ENCODE peak calls at places on chromosomes 6 and 20, in six cellular contexts. S is HCT116, I is K562, A is GM12878, Y is SK-N-SH, Q is HepG2. U is an unnamed sample.

GRCh38 chr20:917416-917815 is 1.3 kb upstream of the ANGPT4 start:
- DNase-seq in S (no peak), I (no peak), A (no peak), Y (no peak), Q (no peak), U (no peak)

GRCh38 chr6:47195251-47195650 is 114.5 kb downstream of the TNFRSF21 start:
- DNase-seq in S (no peak), I (no peak), A (no peak), Y (peak), Q (no peak), U (no peak)

GRCh38 chr6:9704989-9705388 is 709.9 kb downstream of the TFAP2A start:
- DNase-seq in S (no peak), I (no peak), A (no peak), Y (no peak), Q (peak), U (no peak)

GRCh38 chr6:116409756-116410155 is 39.0 kb downstream of the DSE start:
- DNase-seq in S (no peak), I (no peak), A (peak), Y (no peak), Q (no peak), U (no peak)

GRCh38 chr20:47227576-47227975 is 128.9 kb downstream of the ZMYND8 start:
- DNase-seq in S (no peak), I (no peak), A (no peak), Y (no peak), Q (no peak), U (no peak)

GRCh38 chr6:101847690-101848089 is 454.2 kb downstream of the GRIK2 start:
- DNase-seq in S (no peak), I (no peak), A (no peak), Y (no peak), Q (no peak), U (no peak)

GRCh38 chr20:43341541-43341940 is 116.2 kb upstream of the SRSF6 start:
- DNase-seq in S (no peak), I (no peak), A (no peak), Y (no peak), Q (no peak), U (no peak)

GRCh38 chr6:68635706-68636513 is 828 bp downstream of the ADGRB3 start:
- DNase-seq in S (no peak), I (peak), A (no peak), Y (peak), Q (no peak), U (no peak)

GRCh38 chr6:161094904-161095440 is 103.4 kb downstream of the MAP3K4 start:
- DNase-seq in S (no peak), I (no peak), A (no peak), Y (no peak), Q (no peak), U (no peak)

GRCh38 chr6:48199502-48199901 is 88.5 kb upstream of the PTCHD4 start:
- DNase-seq in S (no peak), I (no peak), A (no peak), Y (no peak), Q (peak), U (no peak)

GRCh38 chr20:51541189-51542032 is 1.1 kb downstream of the NFATC2 start:
- DNase-seq in S (no peak), I (peak), A (no peak), Y (no peak), Q (peak), U (no peak)

GRCh38 chr20:25294459-25295385 is 46.8 kb downstream of the PYGB start:
- DNase-seq in S (peak), I (peak), A (no peak), Y (peak), Q (peak), U (no peak)

GRCh38 chr6:36721369-36722140 is 23.9 kb downstream of the RAB44 start:
- DNase-seq in S (no peak), I (no peak), A (no peak), Y (no peak), Q (no peak), U (no peak)

GRCh38 chr20:20407891-20408805 is 40.2 kb downstream of the INSM1 start:
- DNase-seq in S (peak), I (no peak), A (no peak), Y (peak), Q (peak), U (peak)

GRCh38 chr20:8330785-8331699 is 199.0 kb downstream of the PLCB1 start:
- DNase-seq in S (no peak), I (no peak), A (no peak), Y (no peak), Q (peak), U (no peak)

GRCh38 chr20:25341716-25342680 is 48.6 kb downstream of the ABHD12 start:
- DNase-seq in S (no peak), I (no peak), A (no peak), Y (no peak), Q (no peak), U (no peak)

GRCh38 chr6:89287351-89288028 is 27.6 kb downstream of the GABRR2 start:
- DNase-seq in S (no peak), I (no peak), A (no peak), Y (no peak), Q (no peak), U (no peak)

GRCh38 chr6:135481786-135482369 is 15.7 kb downstream of the AHI1 start:
- DNase-seq in S (no peak), I (no peak), A (no peak), Y (no peak), Q (no peak), U (no peak)

GRCh38 chr20:59752101-59752586 is 147.8 kb downstream of the PHACTR3 start:
- DNase-seq in S (no peak), I (no peak), A (peak), Y (no peak), Q (no peak), U (no peak)

GRCh38 chr6:113178349-113178748 is 678.8 kb upstream of the MARCKS start:
- DNase-seq in S (no peak), I (no peak), A (no peak), Y (no peak), Q (no peak), U (no peak)

GRCh38 chr6:43951063-43951755 is 176.0 kb downstream of the MRPL14 start:
- DNase-seq in S (peak), I (peak), A (no peak), Y (peak), Q (peak), U (no peak)

GRCh38 chr6:42929928-42930360 is 664 bp downstream of the CNPY3 start:
- DNase-seq in S (no peak), I (peak), A (peak), Y (peak), Q (no peak), U (no peak)

GRCh38 chr6:93282521-93283031 is 136.8 kb downstream of the EPHA7 start:
- DNase-seq in S (no peak), I (no peak), A (no peak), Y (no peak), Q (no peak), U (no peak)

GRCh38 chr6:29696147-29697129 is 15.5 kb upstream of the ZFP57 start:
- DNase-seq in S (no peak), I (peak), A (no peak), Y (no peak), Q (no peak), U (peak)

GRCh38 chr6:106141441-106142237 is 55.5 kb downstream of the PRDM1 start:
- DNase-seq in S (no peak), I (peak), A (peak), Y (no peak), Q (no peak), U (no peak)

GRCh38 chr6:84408028-84408427 is 180.6 kb upstream of the CEP162 start:
- DNase-seq in S (no peak), I (no peak), A (no peak), Y (no peak), Q (no peak), U (no peak)

GRCh38 chr6:105642708-105643107 is 239.8 kb upstream of the PREP start:
- DNase-seq in S (no peak), I (no peak), A (no peak), Y (no peak), Q (no peak), U (no peak)

GRCh38 chr20:1820137-1821074 is 74.8 kb upstream of the SIRPA start:
- DNase-seq in S (no peak), I (no peak), A (no peak), Y (no peak), Q (no peak), U (no peak)

DNA sequence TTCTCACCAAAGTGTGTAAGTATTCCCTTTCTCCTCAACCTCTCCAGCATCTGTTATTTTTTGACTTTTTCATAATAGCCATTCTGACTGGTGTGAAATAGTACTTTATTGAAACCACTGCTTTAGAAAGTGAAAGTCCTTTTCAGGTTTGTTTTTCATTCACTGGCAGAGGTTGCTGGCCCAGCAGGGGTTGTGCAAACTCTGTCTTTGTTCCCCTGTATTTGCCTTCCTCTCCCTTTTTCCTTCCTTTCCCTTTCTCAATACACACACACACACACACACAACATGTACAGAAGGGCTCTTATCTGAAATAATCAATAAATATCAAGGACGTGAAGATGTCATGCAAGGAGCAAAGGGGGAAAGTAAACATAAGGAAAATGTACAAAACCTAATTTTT is 99.8 kb downstream of the LY86 start:
- DNase-seq in S (no peak), I (peak), A (no peak), Y (no peak), Q (peak), U (peak)
- TF ChIP-seq JUND in S (no peak), I (no peak), A (no peak), Y (no peak), Q (no peak), U (no peak)

GRCh38 chr6:137900815-137901214 is 33.8 kb downstream of the TNFAIP3 start:
- DNase-seq in S (no peak), I (no peak), A (no peak), Y (no peak), Q (no peak), U (no peak)
- TF ChIP-seq JUND in S (no peak), I (no peak), A (no peak), Y (no peak), Q (no peak), U (no peak)

DNA sequence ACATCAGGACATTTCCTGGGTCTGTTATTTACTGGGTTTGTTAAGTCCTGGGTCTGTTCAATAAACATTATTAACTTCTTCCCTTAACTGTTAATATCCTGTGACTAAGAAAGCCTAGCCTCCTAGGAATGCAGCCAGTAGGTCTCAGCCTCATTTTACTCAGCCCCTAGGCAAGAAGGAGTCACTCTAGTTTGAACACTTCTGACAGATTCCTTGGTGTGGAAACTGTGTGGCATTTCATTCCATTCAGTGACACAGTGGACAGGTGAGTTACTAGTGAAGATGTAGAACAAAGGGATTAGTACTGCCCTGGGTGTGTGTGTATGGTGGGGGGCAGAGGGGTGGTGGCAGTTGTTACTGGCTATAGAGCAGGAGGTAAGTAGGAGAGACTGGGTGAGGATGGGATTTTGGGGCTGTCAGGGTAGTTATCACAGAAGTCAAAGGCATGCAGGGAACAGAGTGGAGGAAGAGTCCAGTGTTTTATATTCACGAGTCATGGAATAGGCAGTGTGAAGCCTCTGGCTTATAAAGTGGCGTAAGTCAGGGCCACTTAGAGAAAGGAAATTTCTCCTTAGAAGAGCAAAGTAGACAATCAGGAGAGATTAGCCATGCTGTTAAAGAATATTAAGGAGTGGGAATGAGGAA is 28.4 kb downstream of the RNF182 start:
- DNase-seq in S (peak), I (no peak), A (no peak), Y (no peak), Q (no peak), U (peak)
- TF ChIP-seq JUND in S (peak), I (no peak), A (no peak), Y (no peak), Q (no peak), U (no peak)

GRCh38 chr6:32113386-32114352 is 4.5 kb upstream of the TNXB start:
- DNase-seq in S (no peak), I (peak), A (no peak), Y (peak), Q (peak), U (no peak)
- TF ChIP-seq JUND in S (no peak), I (peak), A (no peak), Y (no peak), Q (no peak), U (no peak)

DNA sequence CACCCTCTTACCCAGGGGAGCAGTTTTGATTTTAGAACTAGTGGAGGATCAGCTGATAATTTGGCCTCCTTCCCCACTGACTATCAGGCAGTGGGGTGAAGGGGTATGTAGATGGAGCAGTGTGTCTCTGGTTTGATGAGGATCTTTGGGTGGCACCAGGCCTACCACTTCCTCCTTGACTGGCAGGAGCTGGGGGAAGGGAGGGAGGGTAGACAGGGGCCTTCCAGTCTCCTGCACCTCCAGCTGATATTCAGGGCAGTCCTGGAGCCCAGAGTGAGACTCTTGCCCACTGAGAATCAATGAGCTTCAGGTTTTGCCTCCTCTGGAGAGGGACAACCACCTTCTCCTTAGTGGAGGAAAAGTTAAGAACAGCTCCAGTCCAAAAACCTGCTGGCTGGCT is 3.2 kb downstream of the DEF6 start:
- DNase-seq in S (no peak), I (no peak), A (no peak), Y (no peak), Q (no peak), U (no peak)
- TF ChIP-seq JUND in S (no peak), I (no peak), A (no peak), Y (no peak), Q (no peak), U (no peak)

DNA sequence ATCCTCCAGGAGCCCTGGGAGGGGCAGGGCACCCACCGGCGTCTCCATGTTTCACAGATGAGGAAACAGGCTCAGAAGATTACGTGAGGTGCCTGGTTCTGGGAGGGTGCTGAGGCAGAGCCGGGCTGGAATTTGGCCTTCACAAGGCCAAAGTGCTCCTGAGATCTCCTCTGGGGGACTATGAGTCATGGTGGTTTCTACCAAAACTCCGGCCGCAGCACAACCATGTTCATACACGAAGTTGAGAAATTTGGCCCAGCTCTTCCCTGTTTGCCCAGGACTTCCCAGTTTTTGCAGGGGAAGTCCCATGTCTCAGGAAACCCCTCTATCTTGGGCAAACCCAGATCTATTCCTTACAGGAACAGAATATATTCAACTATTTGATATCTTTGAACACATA is 172.9 kb upstream of the CDYL start:
- DNase-seq in S (peak), I (no peak), A (no peak), Y (no peak), Q (no peak), U (no peak)
- TF ChIP-seq JUND in S (peak), I (peak), A (no peak), Y (no peak), Q (no peak), U (no peak)

U was measured in T47D.